ENCODE peak calls at places on chromosomes 16 and 17, in seven cellular contexts. One of them, this sample, is unnamed.

GRCh38 chr17:1001640-1002411 is 4.9 kb downstream of the TIMM22 start:
- DNase-seq in endothelial cell: no peak
- DNase-seq in fibroblast of pulmonary artery: peak; percentile 49
- DNase-seq in HTR-8/SVneo: no peak
- DNase-seq in glomerular endothelial cell: no peak
- DNase-seq in EH: peak; percentile 96
- DNase-seq in activated CD4-positive, alpha-beta T cell treated with anti-CD3 and anti-CD28 coated beads, Interleukin-2, amount 50 U/mL, for 48 hours: no peak
- DNase-seq in this sample: no peak

GRCh38 chr16:28925386-28926228 is 569 bp upstream of the RABEP2 start:
- DNase-seq in endothelial cell: no peak
- DNase-seq in glomerular endothelial cell: no peak
- DNase-seq in HTR-8/SVneo: peak; percentile 70
- DNase-seq in fibroblast of pulmonary artery: peak; percentile 69
- DNase-seq in activated CD4-positive, alpha-beta T cell treated with anti-CD3 and anti-CD28 coated beads, Interleukin-2, amount 50 U/mL, for 48 hours: peak; percentile 87
- DNase-seq in EH: peak; percentile 88
- DNase-seq in this sample: no peak

GRCh38 chr17:42009170-42009569 is 8.1 kb downstream of the DNAJC7 start:
- DNase-seq in EH: peak; percentile 12
- DNase-seq in fibroblast of pulmonary artery: no peak
- DNase-seq in HTR-8/SVneo: no peak
- DNase-seq in glomerular endothelial cell: no peak
- DNase-seq in activated CD4-positive, alpha-beta T cell treated with anti-CD3 and anti-CD28 coated beads, Interleukin-2, amount 50 U/mL, for 48 hours: no peak
- DNase-seq in endothelial cell: no peak
- DNase-seq in this sample: no peak

GRCh38 chr16:89691231-89691985 is 4.9 kb downstream of the CDK10 start:
- DNase-seq in activated CD4-positive, alpha-beta T cell treated with anti-CD3 and anti-CD28 coated beads, Interleukin-2, amount 50 U/mL, for 48 hours: no peak
- DNase-seq in EH: no peak
- DNase-seq in endothelial cell: no peak
- DNase-seq in HTR-8/SVneo: no peak
- DNase-seq in fibroblast of pulmonary artery: no peak
- DNase-seq in glomerular endothelial cell: no peak
- DNase-seq in this sample: no peak

GRCh38 chr17:68909066-68909465 is 46.1 kb downstream of the ABCA8 start:
- DNase-seq in HTR-8/SVneo: peak; percentile 53
- DNase-seq in endothelial cell: no peak
- DNase-seq in EH: peak; percentile 87
- DNase-seq in glomerular endothelial cell: peak; percentile 79
- DNase-seq in fibroblast of pulmonary artery: peak; percentile 95
- DNase-seq in activated CD4-positive, alpha-beta T cell treated with anti-CD3 and anti-CD28 coated beads, Interleukin-2, amount 50 U/mL, for 48 hours: no peak
- DNase-seq in this sample: no peak

GRCh38 chr16:4290236-4290830 is 17.5 kb upstream of the TFAP4 start:
- DNase-seq in endothelial cell: no peak
- DNase-seq in EH: peak; percentile 72
- DNase-seq in glomerular endothelial cell: no peak
- DNase-seq in fibroblast of pulmonary artery: peak; percentile 85
- DNase-seq in HTR-8/SVneo: peak; percentile 70
- DNase-seq in activated CD4-positive, alpha-beta T cell treated with anti-CD3 and anti-CD28 coated beads, Interleukin-2, amount 50 U/mL, for 48 hours: no peak
- DNase-seq in this sample: no peak

GRCh38 chr16:55370762-55371482 is 46.9 kb downstream of the IRX6 start:
- DNase-seq in activated CD4-positive, alpha-beta T cell treated with anti-CD3 and anti-CD28 coated beads, Interleukin-2, amount 50 U/mL, for 48 hours: peak; percentile 3
- DNase-seq in glomerular endothelial cell: no peak
- DNase-seq in HTR-8/SVneo: peak; percentile 11
- DNase-seq in EH: peak; percentile 35
- DNase-seq in endothelial cell: peak; percentile 66
- DNase-seq in fibroblast of pulmonary artery: peak; percentile 24
- DNase-seq in this sample: peak; percentile 58

GRCh38 chr17:17713839-17714238 is 32.6 kb downstream of the RAI1 start:
- DNase-seq in HTR-8/SVneo: no peak
- DNase-seq in EH: peak; percentile 79
- DNase-seq in glomerular endothelial cell: no peak
- DNase-seq in endothelial cell: no peak
- DNase-seq in fibroblast of pulmonary artery: peak; percentile 47
- DNase-seq in activated CD4-positive, alpha-beta T cell treated with anti-CD3 and anti-CD28 coated beads, Interleukin-2, amount 50 U/mL, for 48 hours: no peak
- DNase-seq in this sample: no peak

GRCh38 chr17:39603304-39604016 is 4.3 kb downstream of the NEUROD2 start:
- DNase-seq in EH: no peak
- DNase-seq in fibroblast of pulmonary artery: no peak
- DNase-seq in endothelial cell: no peak
- DNase-seq in glomerular endothelial cell: no peak
- DNase-seq in HTR-8/SVneo: no peak
- DNase-seq in activated CD4-positive, alpha-beta T cell treated with anti-CD3 and anti-CD28 coated beads, Interleukin-2, amount 50 U/mL, for 48 hours: no peak
- DNase-seq in this sample: no peak

GRCh38 chr17:33968350-33969044 is 286.6 kb upstream of the CCL2 start:
- DNase-seq in glomerular endothelial cell: no peak
- DNase-seq in activated CD4-positive, alpha-beta T cell treated with anti-CD3 and anti-CD28 coated beads, Interleukin-2, amount 50 U/mL, for 48 hours: peak; percentile 10
- DNase-seq in endothelial cell: peak; percentile 7
- DNase-seq in HTR-8/SVneo: no peak
- DNase-seq in fibroblast of pulmonary artery: no peak
- DNase-seq in EH: no peak
- DNase-seq in this sample: no peak

This sample was measured in neural crest cell.